ENCODE peak calls at places on chromosomes 13 and 19, in nine cellular contexts. One of them, this sample, is unnamed.

GRCh38 chr19:57934820-57935665 is at the start of gene ZNF418:
- DNase-seq in hepatocyte: peak; percentile 86
- DNase-seq in tibial artery: peak; percentile 29
- DNase-seq in GM04503: peak; percentile 67
- DNase-seq in ELF-1: peak; percentile 88
- DNase-seq in stimulated activated CD4-positive, alpha-beta T cell treated with anti-CD3 and anti-CD28 coated beads, Interleukin-1b, Interleukin-23, amount 100 ng/mL, for 1 hour: no peak
- DNase-seq in stimulated activated CD8-positive, alpha-beta memory T cell treated with anti-CD3 and anti-CD28 coated beads, Interleukin-7, amount 100 ng/mL, for 24 hours: no peak
- DNase-seq in activated T-cell treated with anti-CD3 and anti-CD28 coated beads, Interleukin-2, amount 50 U/mL, for 72 hours: peak; percentile 35
- DNase-seq in cardiac muscle cell: peak; percentile 89
- DNase-seq in this sample: peak; percentile 50

GRCh38 chr13:110319774-110320509 is 12.9 kb downstream of the COL4A2 start:
- DNase-seq in ELF-1: peak; percentile 57
- DNase-seq in stimulated activated CD8-positive, alpha-beta memory T cell treated with anti-CD3 and anti-CD28 coated beads, Interleukin-7, amount 100 ng/mL, for 24 hours: no peak
- DNase-seq in stimulated activated CD4-positive, alpha-beta T cell treated with anti-CD3 and anti-CD28 coated beads, Interleukin-1b, Interleukin-23, amount 100 ng/mL, for 1 hour: no peak
- DNase-seq in activated T-cell treated with anti-CD3 and anti-CD28 coated beads, Interleukin-2, amount 50 U/mL, for 72 hours: peak; percentile 52
- DNase-seq in tibial artery: no peak
- DNase-seq in cardiac muscle cell: peak; percentile 64
- DNase-seq in hepatocyte: no peak
- DNase-seq in GM04503: no peak
- DNase-seq in this sample: peak; percentile 86

GRCh38 chr13:64675256-64675892 is 2554.8 kb downstream of the PCDH9 start:
- DNase-seq in ELF-1: no peak
- DNase-seq in cardiac muscle cell: peak; percentile 9
- DNase-seq in activated T-cell treated with anti-CD3 and anti-CD28 coated beads, Interleukin-2, amount 50 U/mL, for 72 hours: no peak
- DNase-seq in stimulated activated CD4-positive, alpha-beta T cell treated with anti-CD3 and anti-CD28 coated beads, Interleukin-1b, Interleukin-23, amount 100 ng/mL, for 1 hour: no peak
- DNase-seq in hepatocyte: peak; percentile 13
- DNase-seq in GM04503: peak; percentile 41
- DNase-seq in stimulated activated CD8-positive, alpha-beta memory T cell treated with anti-CD3 and anti-CD28 coated beads, Interleukin-7, amount 100 ng/mL, for 24 hours: no peak
- DNase-seq in tibial artery: no peak
- DNase-seq in this sample: no peak

GRCh38 chr19:480016-480855 is 16.1 kb upstream of the MADCAM1 start:
- DNase-seq in stimulated activated CD8-positive, alpha-beta memory T cell treated with anti-CD3 and anti-CD28 coated beads, Interleukin-7, amount 100 ng/mL, for 24 hours: no peak
- DNase-seq in stimulated activated CD4-positive, alpha-beta T cell treated with anti-CD3 and anti-CD28 coated beads, Interleukin-1b, Interleukin-23, amount 100 ng/mL, for 1 hour: no peak
- DNase-seq in ELF-1: peak; percentile 80
- DNase-seq in cardiac muscle cell: peak; percentile 58
- DNase-seq in hepatocyte: peak; percentile 86
- DNase-seq in tibial artery: peak; percentile 73
- DNase-seq in GM04503: peak; percentile 19
- DNase-seq in activated T-cell treated with anti-CD3 and anti-CD28 coated beads, Interleukin-2, amount 50 U/mL, for 72 hours: peak; percentile 54
- DNase-seq in this sample: no peak

GRCh38 chr13:44629465-44630183 is 53.5 kb upstream of the TSC22D1 start:
- DNase-seq in GM04503: peak; percentile 81
- DNase-seq in tibial artery: no peak
- DNase-seq in cardiac muscle cell: peak; percentile 88
- DNase-seq in hepatocyte: no peak
- DNase-seq in activated T-cell treated with anti-CD3 and anti-CD28 coated beads, Interleukin-2, amount 50 U/mL, for 72 hours: no peak
- DNase-seq in stimulated activated CD4-positive, alpha-beta T cell treated with anti-CD3 and anti-CD28 coated beads, Interleukin-1b, Interleukin-23, amount 100 ng/mL, for 1 hour: no peak
- DNase-seq in stimulated activated CD8-positive, alpha-beta memory T cell treated with anti-CD3 and anti-CD28 coated beads, Interleukin-7, amount 100 ng/mL, for 24 hours: no peak
- DNase-seq in ELF-1: no peak
- DNase-seq in this sample: no peak

GRCh38 chr13:37484056-37484455 is 114.5 kb downstream of the POSTN start:
- DNase-seq in GM04503: no peak
- DNase-seq in stimulated activated CD4-positive, alpha-beta T cell treated with anti-CD3 and anti-CD28 coated beads, Interleukin-1b, Interleukin-23, amount 100 ng/mL, for 1 hour: no peak
- DNase-seq in tibial artery: no peak
- DNase-seq in activated T-cell treated with anti-CD3 and anti-CD28 coated beads, Interleukin-2, amount 50 U/mL, for 72 hours: no peak
- DNase-seq in ELF-1: no peak
- DNase-seq in stimulated activated CD8-positive, alpha-beta memory T cell treated with anti-CD3 and anti-CD28 coated beads, Interleukin-7, amount 100 ng/mL, for 24 hours: no peak
- DNase-seq in hepatocyte: no peak
- DNase-seq in cardiac muscle cell: no peak
- DNase-seq in this sample: no peak

GRCh38 chr13:113915786-113916329 is 52.0 kb upstream of the GAS6 start:
- DNase-seq in ELF-1: no peak
- DNase-seq in hepatocyte: no peak
- DNase-seq in tibial artery: no peak
- DNase-seq in stimulated activated CD8-positive, alpha-beta memory T cell treated with anti-CD3 and anti-CD28 coated beads, Interleukin-7, amount 100 ng/mL, for 24 hours: no peak
- DNase-seq in cardiac muscle cell: no peak
- DNase-seq in activated T-cell treated with anti-CD3 and anti-CD28 coated beads, Interleukin-2, amount 50 U/mL, for 72 hours: no peak
- DNase-seq in stimulated activated CD4-positive, alpha-beta T cell treated with anti-CD3 and anti-CD28 coated beads, Interleukin-1b, Interleukin-23, amount 100 ng/mL, for 1 hour: no peak
- DNase-seq in GM04503: no peak
- DNase-seq in this sample: no peak

GRCh38 chr13:97460004-97460756 is 26.2 kb downstream of the RAP2A start:
- DNase-seq in cardiac muscle cell: peak; percentile 60
- DNase-seq in tibial artery: no peak
- DNase-seq in activated T-cell treated with anti-CD3 and anti-CD28 coated beads, Interleukin-2, amount 50 U/mL, for 72 hours: no peak
- DNase-seq in GM04503: no peak
- DNase-seq in ELF-1: no peak
- DNase-seq in stimulated activated CD8-positive, alpha-beta memory T cell treated with anti-CD3 and anti-CD28 coated beads, Interleukin-7, amount 100 ng/mL, for 24 hours: no peak
- DNase-seq in stimulated activated CD4-positive, alpha-beta T cell treated with anti-CD3 and anti-CD28 coated beads, Interleukin-1b, Interleukin-23, amount 100 ng/mL, for 1 hour: no peak
- DNase-seq in hepatocyte: no peak
- DNase-seq in this sample: no peak

GRCh38 chr19:5578094-5578846 is 10.5 kb upstream of the TINCR start:
- DNase-seq in ELF-1: peak; percentile 83
- DNase-seq in stimulated activated CD4-positive, alpha-beta T cell treated with anti-CD3 and anti-CD28 coated beads, Interleukin-1b, Interleukin-23, amount 100 ng/mL, for 1 hour: peak; percentile 56
- DNase-seq in hepatocyte: peak; percentile 85
- DNase-seq in tibial artery: no peak
- DNase-seq in stimulated activated CD8-positive, alpha-beta memory T cell treated with anti-CD3 and anti-CD28 coated beads, Interleukin-7, amount 100 ng/mL, for 24 hours: peak; percentile 48
- DNase-seq in GM04503: no peak
- DNase-seq in activated T-cell treated with anti-CD3 and anti-CD28 coated beads, Interleukin-2, amount 50 U/mL, for 72 hours: peak; percentile 81
- DNase-seq in cardiac muscle cell: peak; percentile 56
- DNase-seq in this sample: no peak

GRCh38 chr13:74129500-74130144 is 4.6 kb downstream of the KLF12 start:
- DNase-seq in stimulated activated CD4-positive, alpha-beta T cell treated with anti-CD3 and anti-CD28 coated beads, Interleukin-1b, Interleukin-23, amount 100 ng/mL, for 1 hour: no peak
- DNase-seq in GM04503: no peak
- DNase-seq in cardiac muscle cell: no peak
- DNase-seq in hepatocyte: no peak
- DNase-seq in ELF-1: no peak
- DNase-seq in activated T-cell treated with anti-CD3 and anti-CD28 coated beads, Interleukin-2, amount 50 U/mL, for 72 hours: peak; percentile 35
- DNase-seq in stimulated activated CD8-positive, alpha-beta memory T cell treated with anti-CD3 and anti-CD28 coated beads, Interleukin-7, amount 100 ng/mL, for 24 hours: no peak
- DNase-seq in tibial artery: no peak
- DNase-seq in this sample: no peak

GRCh38 chr13:67275351-67275989 is 45.3 kb upstream of the PCDH9 start:
- DNase-seq in tibial artery: no peak
- DNase-seq in stimulated activated CD4-positive, alpha-beta T cell treated with anti-CD3 and anti-CD28 coated beads, Interleukin-1b, Interleukin-23, amount 100 ng/mL, for 1 hour: no peak
- DNase-seq in GM04503: no peak
- DNase-seq in stimulated activated CD8-positive, alpha-beta memory T cell treated with anti-CD3 and anti-CD28 coated beads, Interleukin-7, amount 100 ng/mL, for 24 hours: no peak
- DNase-seq in hepatocyte: no peak
- DNase-seq in ELF-1: no peak
- DNase-seq in activated T-cell treated with anti-CD3 and anti-CD28 coated beads, Interleukin-2, amount 50 U/mL, for 72 hours: no peak
- DNase-seq in cardiac muscle cell: no peak
- DNase-seq in this sample: no peak

GRCh38 chr13:26991508-26992181 is 180.0 kb downstream of the USP12 start:
- DNase-seq in tibial artery: no peak
- DNase-seq in stimulated activated CD8-positive, alpha-beta memory T cell treated with anti-CD3 and anti-CD28 coated beads, Interleukin-7, amount 100 ng/mL, for 24 hours: no peak
- DNase-seq in stimulated activated CD4-positive, alpha-beta T cell treated with anti-CD3 and anti-CD28 coated beads, Interleukin-1b, Interleukin-23, amount 100 ng/mL, for 1 hour: no peak
- DNase-seq in ELF-1: no peak
- DNase-seq in activated T-cell treated with anti-CD3 and anti-CD28 coated beads, Interleukin-2, amount 50 U/mL, for 72 hours: no peak
- DNase-seq in hepatocyte: peak; percentile 57
- DNase-seq in GM04503: no peak
- DNase-seq in cardiac muscle cell: peak; percentile 35
- DNase-seq in this sample: no peak

GRCh38 chr19:11090264-11091032 is 1.2 kb downstream of the LDLR start:
- DNase-seq in hepatocyte: peak; percentile 98
- DNase-seq in ELF-1: peak; percentile 94
- DNase-seq in cardiac muscle cell: peak; percentile 98
- DNase-seq in GM04503: no peak
- DNase-seq in tibial artery: peak; percentile 99
- DNase-seq in activated T-cell treated with anti-CD3 and anti-CD28 coated beads, Interleukin-2, amount 50 U/mL, for 72 hours: peak; percentile 98
- DNase-seq in stimulated activated CD4-positive, alpha-beta T cell treated with anti-CD3 and anti-CD28 coated beads, Interleukin-1b, Interleukin-23, amount 100 ng/mL, for 1 hour: peak; percentile 90
- DNase-seq in stimulated activated CD8-positive, alpha-beta memory T cell treated with anti-CD3 and anti-CD28 coated beads, Interleukin-7, amount 100 ng/mL, for 24 hours: peak; percentile 94
- DNase-seq in this sample: no peak

GRCh38 chr19:18223860-18224524 is 2.2 kb downstream of the PDE4C start:
- DNase-seq in stimulated activated CD4-positive, alpha-beta T cell treated with anti-CD3 and anti-CD28 coated beads, Interleukin-1b, Interleukin-23, amount 100 ng/mL, for 1 hour: no peak
- DNase-seq in hepatocyte: peak; percentile 64
- DNase-seq in stimulated activated CD8-positive, alpha-beta memory T cell treated with anti-CD3 and anti-CD28 coated beads, Interleukin-7, amount 100 ng/mL, for 24 hours: no peak
- DNase-seq in ELF-1: peak; percentile 96
- DNase-seq in GM04503: no peak
- DNase-seq in tibial artery: peak; percentile 25
- DNase-seq in activated T-cell treated with anti-CD3 and anti-CD28 coated beads, Interleukin-2, amount 50 U/mL, for 72 hours: peak; percentile 68
- DNase-seq in cardiac muscle cell: peak; percentile 54
- DNase-seq in this sample: no peak

GRCh38 chr13:98766120-98766519 is 13.6 kb upstream of the SLC15A1 start:
- DNase-seq in stimulated activated CD8-positive, alpha-beta memory T cell treated with anti-CD3 and anti-CD28 coated beads, Interleukin-7, amount 100 ng/mL, for 24 hours: no peak
- DNase-seq in hepatocyte: no peak
- DNase-seq in activated T-cell treated with anti-CD3 and anti-CD28 coated beads, Interleukin-2, amount 50 U/mL, for 72 hours: no peak
- DNase-seq in tibial artery: no peak
- DNase-seq in GM04503: no peak
- DNase-seq in ELF-1: no peak
- DNase-seq in stimulated activated CD4-positive, alpha-beta T cell treated with anti-CD3 and anti-CD28 coated beads, Interleukin-1b, Interleukin-23, amount 100 ng/mL, for 1 hour: no peak
- DNase-seq in cardiac muscle cell: no peak
- DNase-seq in this sample: no peak

GRCh38 chr19:14347999-14348889 is 33.0 kb upstream of the ADGRE5 start:
- DNase-seq in GM04503: no peak
- DNase-seq in tibial artery: peak; percentile 31
- DNase-seq in cardiac muscle cell: peak; percentile 70
- DNase-seq in ELF-1: peak; percentile 73
- DNase-seq in stimulated activated CD4-positive, alpha-beta T cell treated with anti-CD3 and anti-CD28 coated beads, Interleukin-1b, Interleukin-23, amount 100 ng/mL, for 1 hour: peak; percentile 55
- DNase-seq in activated T-cell treated with anti-CD3 and anti-CD28 coated beads, Interleukin-2, amount 50 U/mL, for 72 hours: peak; percentile 84
- DNase-seq in stimulated activated CD8-positive, alpha-beta memory T cell treated with anti-CD3 and anti-CD28 coated beads, Interleukin-7, amount 100 ng/mL, for 24 hours: peak; percentile 42
- DNase-seq in hepatocyte: peak; percentile 77
- DNase-seq in this sample: no peak

GRCh38 chr13:104567114-104567513 is 1500.9 kb upstream of the SLC10A2 start:
- DNase-seq in stimulated activated CD8-positive, alpha-beta memory T cell treated with anti-CD3 and anti-CD28 coated beads, Interleukin-7, amount 100 ng/mL, for 24 hours: no peak
- DNase-seq in stimulated activated CD4-positive, alpha-beta T cell treated with anti-CD3 and anti-CD28 coated beads, Interleukin-1b, Interleukin-23, amount 100 ng/mL, for 1 hour: no peak
- DNase-seq in tibial artery: no peak
- DNase-seq in GM04503: no peak
- DNase-seq in cardiac muscle cell: no peak
- DNase-seq in activated T-cell treated with anti-CD3 and anti-CD28 coated beads, Interleukin-2, amount 50 U/mL, for 72 hours: no peak
- DNase-seq in hepatocyte: no peak
- DNase-seq in ELF-1: no peak
- DNase-seq in this sample: no peak

GRCh38 chr13:105474983-105475382 is 1060.5 kb downstream of the EFNB2 start:
- DNase-seq in activated T-cell treated with anti-CD3 and anti-CD28 coated beads, Interleukin-2, amount 50 U/mL, for 72 hours: no peak
- DNase-seq in hepatocyte: no peak
- DNase-seq in stimulated activated CD8-positive, alpha-beta memory T cell treated with anti-CD3 and anti-CD28 coated beads, Interleukin-7, amount 100 ng/mL, for 24 hours: no peak
- DNase-seq in tibial artery: no peak
- DNase-seq in ELF-1: peak; percentile 16
- DNase-seq in cardiac muscle cell: no peak
- DNase-seq in GM04503: no peak
- DNase-seq in stimulated activated CD4-positive, alpha-beta T cell treated with anti-CD3 and anti-CD28 coated beads, Interleukin-1b, Interleukin-23, amount 100 ng/mL, for 1 hour: no peak
- DNase-seq in this sample: no peak

GRCh38 chr19:44640518-44640917 is 3.2 kb upstream of the PVR start:
- DNase-seq in stimulated activated CD4-positive, alpha-beta T cell treated with anti-CD3 and anti-CD28 coated beads, Interleukin-1b, Interleukin-23, amount 100 ng/mL, for 1 hour: no peak
- DNase-seq in tibial artery: no peak
- DNase-seq in GM04503: peak; percentile 54
- DNase-seq in ELF-1: no peak
- DNase-seq in hepatocyte: no peak
- DNase-seq in stimulated activated CD8-positive, alpha-beta memory T cell treated with anti-CD3 and anti-CD28 coated beads, Interleukin-7, amount 100 ng/mL, for 24 hours: no peak
- DNase-seq in cardiac muscle cell: peak; percentile 73
- DNase-seq in activated T-cell treated with anti-CD3 and anti-CD28 coated beads, Interleukin-2, amount 50 U/mL, for 72 hours: no peak
- DNase-seq in this sample: no peak

GRCh38 chr13:50779443-50780200 is 63.9 kb downstream of the DLEU7 start:
- DNase-seq in cardiac muscle cell: no peak
- DNase-seq in activated T-cell treated with anti-CD3 and anti-CD28 coated beads, Interleukin-2, amount 50 U/mL, for 72 hours: no peak
- DNase-seq in tibial artery: no peak
- DNase-seq in ELF-1: no peak
- DNase-seq in hepatocyte: no peak
- DNase-seq in stimulated activated CD4-positive, alpha-beta T cell treated with anti-CD3 and anti-CD28 coated beads, Interleukin-1b, Interleukin-23, amount 100 ng/mL, for 1 hour: no peak
- DNase-seq in GM04503: no peak
- DNase-seq in stimulated activated CD8-positive, alpha-beta memory T cell treated with anti-CD3 and anti-CD28 coated beads, Interleukin-7, amount 100 ng/mL, for 24 hours: no peak
- DNase-seq in this sample: no peak

GRCh38 chr19:39037194-39037593 is 4.8 kb upstream of the FBXO27 start:
- DNase-seq in cardiac muscle cell: no peak
- DNase-seq in stimulated activated CD8-positive, alpha-beta memory T cell treated with anti-CD3 and anti-CD28 coated beads, Interleukin-7, amount 100 ng/mL, for 24 hours: no peak
- DNase-seq in ELF-1: no peak
- DNase-seq in stimulated activated CD4-positive, alpha-beta T cell treated with anti-CD3 and anti-CD28 coated beads, Interleukin-1b, Interleukin-23, amount 100 ng/mL, for 1 hour: no peak
- DNase-seq in tibial artery: no peak
- DNase-seq in hepatocyte: no peak
- DNase-seq in activated T-cell treated with anti-CD3 and anti-CD28 coated beads, Interleukin-2, amount 50 U/mL, for 72 hours: no peak
- DNase-seq in GM04503: no peak
- DNase-seq in this sample: no peak

GRCh38 chr13:112722433-112723250 is 32.8 kb downstream of the ATP11A start:
- DNase-seq in cardiac muscle cell: peak; percentile 93
- DNase-seq in tibial artery: no peak
- DNase-seq in ELF-1: peak; percentile 75
- DNase-seq in activated T-cell treated with anti-CD3 and anti-CD28 coated beads, Interleukin-2, amount 50 U/mL, for 72 hours: no peak
- DNase-seq in stimulated activated CD8-positive, alpha-beta memory T cell treated with anti-CD3 and anti-CD28 coated beads, Interleukin-7, amount 100 ng/mL, for 24 hours: no peak
- DNase-seq in hepatocyte: peak; percentile 87
- DNase-seq in GM04503: no peak
- DNase-seq in stimulated activated CD4-positive, alpha-beta T cell treated with anti-CD3 and anti-CD28 coated beads, Interleukin-1b, Interleukin-23, amount 100 ng/mL, for 1 hour: no peak
- DNase-seq in this sample: peak; percentile 45

GRCh38 chr19:46009530-46010510 is 13.0 kb downstream of the PGLYRP1 start:
- DNase-seq in hepatocyte: peak; percentile 77
- DNase-seq in activated T-cell treated with anti-CD3 and anti-CD28 coated beads, Interleukin-2, amount 50 U/mL, for 72 hours: peak; percentile 71
- DNase-seq in tibial artery: peak; percentile 54
- DNase-seq in stimulated activated CD8-positive, alpha-beta memory T cell treated with anti-CD3 and anti-CD28 coated beads, Interleukin-7, amount 100 ng/mL, for 24 hours: peak; percentile 44
- DNase-seq in ELF-1: peak; percentile 95
- DNase-seq in GM04503: no peak
- DNase-seq in stimulated activated CD4-positive, alpha-beta T cell treated with anti-CD3 and anti-CD28 coated beads, Interleukin-1b, Interleukin-23, amount 100 ng/mL, for 1 hour: peak; percentile 54
- DNase-seq in cardiac muscle cell: peak; percentile 83
- DNase-seq in this sample: no peak

GRCh38 chr19:39194832-39195542 is 1.8 kb upstream of the NCCRP1 start:
- DNase-seq in cardiac muscle cell: no peak
- DNase-seq in activated T-cell treated with anti-CD3 and anti-CD28 coated beads, Interleukin-2, amount 50 U/mL, for 72 hours: no peak
- DNase-seq in stimulated activated CD8-positive, alpha-beta memory T cell treated with anti-CD3 and anti-CD28 coated beads, Interleukin-7, amount 100 ng/mL, for 24 hours: no peak
- DNase-seq in ELF-1: no peak
- DNase-seq in tibial artery: no peak
- DNase-seq in GM04503: no peak
- DNase-seq in stimulated activated CD4-positive, alpha-beta T cell treated with anti-CD3 and anti-CD28 coated beads, Interleukin-1b, Interleukin-23, amount 100 ng/mL, for 1 hour: no peak
- DNase-seq in hepatocyte: no peak
- DNase-seq in this sample: no peak

GRCh38 chr19:31160346-31160926 is 188.8 kb downstream of the TSHZ3 start:
- DNase-seq in cardiac muscle cell: no peak
- DNase-seq in stimulated activated CD4-positive, alpha-beta T cell treated with anti-CD3 and anti-CD28 coated beads, Interleukin-1b, Interleukin-23, amount 100 ng/mL, for 1 hour: no peak
- DNase-seq in hepatocyte: no peak
- DNase-seq in ELF-1: no peak
- DNase-seq in stimulated activated CD8-positive, alpha-beta memory T cell treated with anti-CD3 and anti-CD28 coated beads, Interleukin-7, amount 100 ng/mL, for 24 hours: no peak
- DNase-seq in tibial artery: no peak
- DNase-seq in GM04503: no peak
- DNase-seq in activated T-cell treated with anti-CD3 and anti-CD28 coated beads, Interleukin-2, amount 50 U/mL, for 72 hours: no peak
- DNase-seq in this sample: no peak

GRCh38 chr19:16901491-16902175 is 12.8 kb downstream of the F2RL3 start:
- DNase-seq in activated T-cell treated with anti-CD3 and anti-CD28 coated beads, Interleukin-2, amount 50 U/mL, for 72 hours: no peak
- DNase-seq in tibial artery: no peak
- DNase-seq in hepatocyte: no peak
- DNase-seq in ELF-1: no peak
- DNase-seq in stimulated activated CD8-positive, alpha-beta memory T cell treated with anti-CD3 and anti-CD28 coated beads, Interleukin-7, amount 100 ng/mL, for 24 hours: no peak
- DNase-seq in stimulated activated CD4-positive, alpha-beta T cell treated with anti-CD3 and anti-CD28 coated beads, Interleukin-1b, Interleukin-23, amount 100 ng/mL, for 1 hour: no peak
- DNase-seq in cardiac muscle cell: no peak
- DNase-seq in GM04503: no peak
- DNase-seq in this sample: no peak

GRCh38 chr19:17641181-17641580 is 47.0 kb downstream of the UNC13A start:
- DNase-seq in stimulated activated CD4-positive, alpha-beta T cell treated with anti-CD3 and anti-CD28 coated beads, Interleukin-1b, Interleukin-23, amount 100 ng/mL, for 1 hour: no peak
- DNase-seq in tibial artery: no peak
- DNase-seq in hepatocyte: no peak
- DNase-seq in stimulated activated CD8-positive, alpha-beta memory T cell treated with anti-CD3 and anti-CD28 coated beads, Interleukin-7, amount 100 ng/mL, for 24 hours: no peak
- DNase-seq in cardiac muscle cell: no peak
- DNase-seq in ELF-1: no peak
- DNase-seq in activated T-cell treated with anti-CD3 and anti-CD28 coated beads, Interleukin-2, amount 50 U/mL, for 72 hours: no peak
- DNase-seq in GM04503: no peak
- DNase-seq in this sample: no peak

GRCh38 chr19:46919324-46919723 is 58.5 kb downstream of the ARHGAP35 start:
- DNase-seq in hepatocyte: no peak
- DNase-seq in cardiac muscle cell: no peak
- DNase-seq in ELF-1: no peak
- DNase-seq in stimulated activated CD8-positive, alpha-beta memory T cell treated with anti-CD3 and anti-CD28 coated beads, Interleukin-7, amount 100 ng/mL, for 24 hours: no peak
- DNase-seq in stimulated activated CD4-positive, alpha-beta T cell treated with anti-CD3 and anti-CD28 coated beads, Interleukin-1b, Interleukin-23, amount 100 ng/mL, for 1 hour: no peak
- DNase-seq in activated T-cell treated with anti-CD3 and anti-CD28 coated beads, Interleukin-2, amount 50 U/mL, for 72 hours: peak; percentile 36
- DNase-seq in tibial artery: no peak
- DNase-seq in GM04503: no peak
- DNase-seq in this sample: no peak

GRCh38 chr19:46371371-46371901 is 24.5 kb downstream of the PPP5C start:
- DNase-seq in cardiac muscle cell: no peak
- DNase-seq in tibial artery: no peak
- DNase-seq in ELF-1: no peak
- DNase-seq in hepatocyte: no peak
- DNase-seq in GM04503: no peak
- DNase-seq in stimulated activated CD4-positive, alpha-beta T cell treated with anti-CD3 and anti-CD28 coated beads, Interleukin-1b, Interleukin-23, amount 100 ng/mL, for 1 hour: no peak
- DNase-seq in stimulated activated CD8-positive, alpha-beta memory T cell treated with anti-CD3 and anti-CD28 coated beads, Interleukin-7, amount 100 ng/mL, for 24 hours: no peak
- DNase-seq in activated T-cell treated with anti-CD3 and anti-CD28 coated beads, Interleukin-2, amount 50 U/mL, for 72 hours: no peak
- DNase-seq in this sample: no peak

GRCh38 chr13:65926750-65927171 is 1303.4 kb downstream of the PCDH9 start:
- DNase-seq in activated T-cell treated with anti-CD3 and anti-CD28 coated beads, Interleukin-2, amount 50 U/mL, for 72 hours: no peak
- DNase-seq in stimulated activated CD8-positive, alpha-beta memory T cell treated with anti-CD3 and anti-CD28 coated beads, Interleukin-7, amount 100 ng/mL, for 24 hours: no peak
- DNase-seq in GM04503: no peak
- DNase-seq in hepatocyte: peak; percentile 21
- DNase-seq in cardiac muscle cell: peak; percentile 37
- DNase-seq in tibial artery: no peak
- DNase-seq in stimulated activated CD4-positive, alpha-beta T cell treated with anti-CD3 and anti-CD28 coated beads, Interleukin-1b, Interleukin-23, amount 100 ng/mL, for 1 hour: no peak
- DNase-seq in ELF-1: peak; percentile 74
- DNase-seq in this sample: no peak

GRCh38 chr13:100473087-100473486 is 115.5 kb downstream of the GGACT start:
- DNase-seq in tibial artery: no peak
- DNase-seq in hepatocyte: no peak
- DNase-seq in cardiac muscle cell: no peak
- DNase-seq in ELF-1: peak; percentile 78
- DNase-seq in stimulated activated CD8-positive, alpha-beta memory T cell treated with anti-CD3 and anti-CD28 coated beads, Interleukin-7, amount 100 ng/mL, for 24 hours: no peak
- DNase-seq in activated T-cell treated with anti-CD3 and anti-CD28 coated beads, Interleukin-2, amount 50 U/mL, for 72 hours: no peak
- DNase-seq in stimulated activated CD4-positive, alpha-beta T cell treated with anti-CD3 and anti-CD28 coated beads, Interleukin-1b, Interleukin-23, amount 100 ng/mL, for 1 hour: no peak
- DNase-seq in GM04503: no peak
- DNase-seq in this sample: no peak